ENCODE peak calls at places on chromosomes 7 and 10, in seven cellular contexts. E is activated T-cell treated with anti-CD3 and anti-CD28 coated beads, Interleukin-2, amount 50 U/mL, for 4 hours; P is activated CD4-positive, alpha-beta T cell treated with anti-CD3 and anti-CD28 coated beads for 48 hours; R is Jurkat, Clone E6-1; A is choroid plexus epithelial cell; O is germinal center; U is HTR-8/SVneo. Q is an unnamed sample.

GRCh38 chr10:52454476-52454875 is 140.4 kb downstream of the DKK1 start:
- DNase-seq in E (no peak), P (no peak), R (no peak), A (no peak), O (no peak), U (no peak), Q (no peak)

GRCh38 chr10:73819513-73820093 is 8.2 kb upstream of the NDST2 start:
- DNase-seq in E (no peak), P (no peak), R (no peak), A (peak), O (no peak), U (no peak), Q (no peak)

GRCh38 chr10:47379445-47379785 is 4.7 kb downstream of the ZNF488 start:
- DNase-seq in E (no peak), P (no peak), R (no peak), A (no peak), O (no peak), U (no peak), Q (no peak)

GRCh38 chr7:105413887-105414437 is 25.2 kb upstream of the SRPK2 start:
- DNase-seq in E (no peak), P (no peak), R (no peak), A (no peak), O (no peak), U (no peak), Q (no peak)

GRCh38 chr10:89458289-89458688 is 43.9 kb downstream of the IFIT5 start:
- DNase-seq in E (no peak), P (no peak), R (no peak), A (peak), O (no peak), U (peak), Q (peak)

GRCh38 chr10:88114368-88114767 is 250.9 kb downstream of the PTEN start:
- DNase-seq in E (peak), P (peak), R (peak), A (peak), O (peak), U (peak), Q (no peak)

GRCh38 chr10:133397938-133398337 is 4.0 kb downstream of the MTG1 start:
- DNase-seq in E (no peak), P (no peak), R (no peak), A (peak), O (no peak), U (no peak), Q (no peak)

GRCh38 chr10:132889091-132889490 is 53.3 kb downstream of the CFAP46 start:
- DNase-seq in E (no peak), P (no peak), R (no peak), A (no peak), O (no peak), U (no peak), Q (peak)

GRCh38 chr10:79246209-79246581 is 101.1 kb upstream of the PPIF start:
- DNase-seq in E (no peak), P (no peak), R (no peak), A (no peak), O (no peak), U (no peak), Q (no peak)

GRCh38 chr10:73076361-73077183 is 20.1 kb downstream of the P4HA1 start:
- DNase-seq in E (no peak), P (no peak), R (no peak), A (peak), O (no peak), U (no peak), Q (peak)

GRCh38 chr10:48890904-48891839 is 48.5 kb downstream of the LRRC18 start:
- DNase-seq in E (no peak), P (no peak), R (no peak), A (peak), O (no peak), U (no peak), Q (peak)

GRCh38 chr7:16066805-16067459 is 354.4 kb downstream of the CRPPA start:
- DNase-seq in E (no peak), P (no peak), R (peak), A (peak), O (no peak), U (no peak), Q (peak)

GRCh38 chr7:100879685-100880261 is 4.9 kb downstream of the SRRT start:
- DNase-seq in E (no peak), P (no peak), R (no peak), A (no peak), O (no peak), U (no peak), Q (no peak)

GRCh38 chr7:122885583-122886356 is 490 bp downstream of the CADPS2 start:
- DNase-seq in E (no peak), P (peak), R (no peak), A (peak), O (peak), U (peak), Q (peak)

GRCh38 chr10:26090762-26091161 is 125.8 kb upstream of the GAD2 start:
- DNase-seq in E (no peak), P (no peak), R (no peak), A (no peak), O (no peak), U (no peak), Q (no peak)

GRCh38 chr10:122273966-122274545 is 3.0 kb downstream of the BTBD16 start:
- DNase-seq in E (no peak), P (no peak), R (no peak), A (no peak), O (no peak), U (no peak), Q (no peak)

GRCh38 chr10:95845411-95845810 is 62.4 kb upstream of the CC2D2B start:
- DNase-seq in E (no peak), P (no peak), R (no peak), A (no peak), O (no peak), U (no peak), Q (no peak)

GRCh38 chr10:113099431-113100298 is 149.6 kb downstream of the TCF7L2 start:
- DNase-seq in E (no peak), P (no peak), R (no peak), A (peak), O (no peak), U (no peak), Q (no peak)